ENCODE peak calls at places on chromosome 11, in five cellular contexts. C, Y, G, E and R are unnamed samples.

GRCh38 chr11:68028802-68029475 is 1.5 kb upstream of the NDUFS8 start:
- DNase-seq in C (peak; percentile 28), Y (peak; percentile 28), G (no peak), E (peak; percentile 40), R (peak; percentile 80)

GRCh38 chr11:108534274-108534882 is 36.2 kb upstream of the POGLUT3 start:
- DNase-seq in C (no peak), Y (no peak), G (no peak), E (no peak), R (no peak)

GRCh38 chr11:72380132-72380503 is 54.2 kb downstream of the CLPB start:
- DNase-seq in C (no peak), Y (no peak), G (no peak), E (no peak), R (no peak)

GRCh38 chr11:5700422-5701064 is 11.0 kb downstream of the TRIM22 start:
- DNase-seq in C (no peak), Y (no peak), G (no peak), E (no peak), R (no peak)

GRCh38 chr11:10302744-10303557 is 1.9 kb upstream of the ADM start:
- DNase-seq in C (peak; percentile 78), Y (no peak), G (peak; percentile 84), E (peak; percentile 67), R (peak; percentile 67)

GRCh38 chr11:98536023-98536422 is 484.7 kb upstream of the CNTN5 start:
- DNase-seq in C (no peak), Y (no peak), G (no peak), E (no peak), R (no peak)

GRCh38 chr11:34104680-34105078 is 750 bp upstream of the NAT10 start:
- DNase-seq in C (no peak), Y (no peak), G (no peak), E (no peak), R (no peak)

GRCh38 chr11:120985718-120986569 is 38.0 kb upstream of the TBCEL start:
- DNase-seq in C (peak; percentile 45), Y (no peak), G (no peak), E (peak; percentile 16), R (peak; percentile 18)

GRCh38 chr11:1174441-1175370 is 17.0 kb downstream of the MUC5AC start:
- DNase-seq in C (no peak), Y (no peak), G (no peak), E (no peak), R (no peak)

GRCh38 chr11:108035690-108036089 is 27.0 kb downstream of the CUL5 start:
- DNase-seq in C (peak; percentile 23), Y (no peak), G (no peak), E (no peak), R (peak; percentile 15)

GRCh38 chr11:61782841-61783240 is 9.6 kb downstream of the TMEM258 start:
- DNase-seq in C (no peak), Y (no peak), G (no peak), E (no peak), R (no peak)

GRCh38 chr11:1743587-1744136 is 6.7 kb downstream of the IFITM10 start:
- DNase-seq in C (no peak), Y (no peak), G (no peak), E (no peak), R (no peak)

GRCh38 chr11:66845876-66846212 is 2.6 kb downstream of the RCE1 start:
- DNase-seq in C (peak; percentile 17), Y (no peak), G (no peak), E (no peak), R (no peak)

GRCh38 chr11:107009190-107009589 is 9.1 kb downstream of the GUCY1A2 start:
- DNase-seq in C (peak; percentile 11), Y (no peak), G (no peak), E (no peak), R (no peak)

GRCh38 chr11:64373598-64373974 is 14.6 kb downstream of the RPS6KA4 start:
- DNase-seq in C (no peak), Y (no peak), G (no peak), E (no peak), R (no peak)

GRCh38 chr11:64371201-64371600 is 12.2 kb downstream of the RPS6KA4 start:
- DNase-seq in C (no peak), Y (no peak), G (no peak), E (no peak), R (no peak)

GRCh38 chr11:64372021-64372420 is 13.1 kb downstream of the RPS6KA4 start:
- DNase-seq in C (no peak), Y (no peak), G (no peak), E (no peak), R (no peak)

GRCh38 chr11:64376071-64376470 is 17.1 kb downstream of the RPS6KA4 start:
- DNase-seq in C (no peak), Y (no peak), G (no peak), E (no peak), R (no peak)

DNA sequence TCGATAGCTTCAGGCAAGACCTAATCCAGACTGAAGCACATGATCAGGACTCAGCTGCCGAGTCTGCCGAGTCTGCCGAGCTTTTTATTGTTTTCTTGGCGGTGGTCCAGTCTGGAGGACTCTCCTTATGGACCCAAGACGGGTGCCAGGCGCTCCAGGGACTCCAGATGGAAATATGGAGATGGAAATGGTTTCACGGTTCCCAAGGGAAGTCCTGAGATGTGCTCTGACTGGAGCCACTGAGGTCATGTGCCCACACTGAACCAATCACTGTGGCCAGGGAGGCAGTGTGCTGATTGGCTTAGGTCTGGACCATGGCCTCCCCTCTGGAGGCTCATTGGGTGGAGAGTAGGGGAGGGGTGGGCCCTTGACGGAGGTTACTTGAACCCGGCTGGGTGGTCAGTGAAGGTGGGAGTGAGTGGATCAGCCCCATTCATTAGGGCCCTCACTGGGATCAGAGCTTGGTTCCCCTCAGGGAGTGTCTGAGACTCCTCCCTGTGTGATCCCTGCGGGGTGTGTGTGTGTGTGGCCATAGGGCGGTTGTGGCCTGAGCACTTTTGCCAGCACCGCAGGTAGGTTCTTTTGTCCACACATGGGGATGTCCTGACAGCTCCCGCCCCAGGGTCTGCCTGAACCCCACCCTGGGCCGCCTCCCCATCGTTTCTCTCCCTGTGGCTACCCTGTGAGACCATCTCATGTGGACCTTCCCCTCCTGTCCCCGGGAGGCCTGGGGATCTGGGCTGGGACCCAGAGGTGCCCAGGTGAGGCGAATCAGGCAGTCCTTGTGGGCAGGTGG is 14.0 kb downstream of the RPS6KA4 start:
- DNase-seq in C (peak; percentile 18), Y (no peak), G (no peak), E (peak; percentile 90), R (peak; percentile 37)
- H3K4me3 ChIP-seq in C (no peak overlapping the region), Y (no peak overlapping the region), G (no peak overlapping the region), E (peak overlapping the region; percentile 44), R (no peak overlapping the region)

DNA sequence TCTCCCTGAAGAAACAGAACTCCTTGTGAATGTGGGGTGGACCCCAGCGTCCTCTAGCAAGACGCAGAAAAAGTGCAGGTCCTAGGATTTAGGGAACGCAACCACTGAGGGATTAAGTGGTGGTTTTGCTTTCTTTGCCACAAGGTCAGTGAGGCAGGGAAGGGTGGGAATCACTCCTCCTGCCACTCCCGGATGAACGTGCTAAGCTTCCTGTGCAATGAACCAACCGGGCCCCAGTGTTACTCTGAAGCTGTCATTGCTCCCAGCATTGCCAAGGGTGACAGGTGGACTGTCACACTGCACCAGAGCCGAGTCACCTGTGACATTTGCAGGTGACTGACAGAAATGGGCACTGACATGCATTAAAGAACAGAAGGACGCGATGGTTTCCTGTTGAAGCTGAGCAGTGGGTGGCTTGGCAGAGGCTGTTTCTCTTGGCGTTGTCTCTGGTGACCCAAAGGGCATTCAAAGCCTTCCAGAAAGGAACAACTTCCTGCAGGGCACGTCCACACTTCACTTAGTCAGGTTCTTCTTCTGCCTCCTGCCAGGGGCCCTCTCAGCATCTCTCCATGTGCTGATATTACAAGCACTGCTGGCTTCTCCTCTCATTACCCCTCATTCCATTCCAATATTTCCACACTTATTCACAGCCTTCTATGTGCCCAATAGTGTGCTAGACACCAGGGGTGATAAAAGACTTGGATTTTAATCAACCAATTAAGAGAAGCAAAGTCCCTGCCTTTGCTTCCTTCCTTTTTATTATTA is 9.7 kb downstream of the KIRREL3 start:
- DNase-seq in C (no peak), Y (no peak), G (no peak), E (no peak), R (no peak)
- TF ChIP-seq CTCF in C (no peak), Y (no peak), G (no peak), E (no peak), R (no peak)

GRCh38 chr11:125902927-125903752 is at the start of gene PUS3:
- DNase-seq in C (peak; percentile 87), Y (peak; percentile 31), G (peak; percentile 83), E (peak; percentile 80), R (peak; percentile 78)

GRCh38 chr11:125903753-125904659 is at the start of gene DDX25:
- DNase-seq in C (no peak), Y (no peak), G (no peak), E (no peak), R (no peak)

GRCh38 chr11:125902315-125902926 is 585 bp downstream of the PUS3 start:
- DNase-seq in C (no peak), Y (no peak), G (no peak), E (no peak), R (peak; percentile 6)

GRCh38 chr11:125904678-125905077 is 370 bp downstream of the DDX25 start:
- DNase-seq in C (no peak), Y (no peak), G (no peak), E (no peak), R (no peak)

DNA sequence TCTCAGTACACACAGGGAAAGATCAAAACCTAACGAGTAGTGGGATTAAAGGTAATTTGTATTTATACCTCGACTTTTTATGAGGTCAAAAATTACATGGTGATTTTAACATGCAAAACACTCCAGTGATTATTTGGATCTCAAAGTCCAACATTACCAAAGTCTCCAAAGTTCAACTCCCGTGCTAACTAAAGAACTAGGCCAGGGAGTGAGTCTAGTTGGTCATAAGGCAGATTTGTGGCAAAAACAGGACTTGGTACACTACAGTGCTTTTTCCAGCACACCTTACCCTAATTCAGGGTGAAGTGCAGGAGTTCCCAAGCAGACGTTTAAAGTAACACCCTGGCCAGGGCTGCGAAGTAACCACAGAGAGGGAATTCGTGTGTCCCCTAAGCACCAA is 1.1 kb downstream of the PUS3 start:
- DNase-seq in C (no peak), Y (no peak), G (no peak), E (no peak), R (no peak)
- H3K4me3 ChIP-seq in C (no peak overlapping the region), Y (no peak overlapping the region), G (no peak overlapping the region), E (no peak overlapping the region), R (no peak overlapping the region)

GRCh38 chr11:11787305-11788066 is 54.3 kb upstream of the USP47 start:
- DNase-seq in C (peak; percentile 82), Y (no peak), G (peak; percentile 65), E (peak; percentile 70), R (peak; percentile 73)

GRCh38 chr11:11789735-11790369 is 51.9 kb upstream of the USP47 start:
- DNase-seq in C (peak; percentile 58), Y (no peak), G (no peak), E (peak; percentile 34), R (peak; percentile 23)

GRCh38 chr11:11786234-11786633 is 55.5 kb upstream of the USP47 start:
- DNase-seq in C (no peak), Y (no peak), G (no peak), E (no peak), R (no peak)

GRCh38 chr11:11786771-11787170 is 55.0 kb upstream of the USP47 start:
- DNase-seq in C (peak; percentile 61), Y (no peak), G (no peak), E (peak; percentile 47), R (peak; percentile 46)

DNA sequence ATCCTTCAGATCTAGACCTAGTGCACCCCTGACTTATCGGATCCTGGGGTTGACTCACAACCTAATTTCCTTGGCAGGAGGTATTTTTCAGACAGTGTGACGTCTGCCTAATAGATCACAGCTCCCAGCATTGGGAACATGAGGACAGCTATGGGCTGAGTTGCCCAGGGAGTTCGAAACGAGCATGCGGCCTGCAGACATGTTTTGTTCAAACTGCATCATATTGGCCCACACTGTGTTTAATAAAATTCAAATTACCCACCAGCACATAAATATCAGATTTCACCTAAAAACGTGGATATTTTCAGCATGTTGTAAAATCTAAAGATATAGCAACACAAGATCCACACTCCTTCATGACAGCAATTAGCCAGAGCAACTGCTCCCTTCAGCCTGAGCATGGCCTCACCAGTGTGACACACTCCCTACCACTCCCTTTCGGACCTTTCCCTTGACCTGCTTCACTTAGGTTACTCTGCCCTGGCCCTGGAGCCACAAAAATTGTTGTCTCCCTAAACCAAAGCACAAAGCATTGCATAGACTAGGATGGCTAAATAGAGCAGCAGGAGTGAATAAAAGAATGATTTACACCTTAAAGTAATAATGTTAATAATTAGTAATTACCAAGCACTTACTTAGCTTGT is 53.6 kb upstream of the USP47 start:
- DNase-seq in C (no peak), Y (no peak), G (no peak), E (no peak), R (no peak)
- TF ChIP-seq CTCF in C (no peak), Y (no peak), G (no peak), E (no peak), R (no peak)